ENCODE peak calls at places on chromosomes 16 and 17, in ten cellular contexts. C is transverse colon, U is cardiac fibroblast, T is Panc1, R is mucosa of descending colon, P is colonic mucosa, K is endothelial cell of umbilical vein, B is tibial artery, N is pancreas, S is choroid plexus epithelial cell. A is an unnamed sample.

GRCh38 chr16:71514476-71514875 is 11.8 kb upstream of the CHST4 start:
- DNase-seq in C (no peak), U (no peak), T (no peak), R (no peak), P (no peak), K (no peak), B (no peak), N (no peak), S (no peak), A (no peak)

GRCh38 chr17:75231741-75232464 is 26.4 kb downstream of the NUP85 start:
- DNase-seq in C (no peak), U (no peak), T (no peak), R (no peak), P (no peak), K (no peak), B (no peak), N (no peak), S (no peak), A (no peak)

GRCh38 chr17:77208217-77208808 is 67.5 kb downstream of the SEC14L1 start:
- DNase-seq in C (no peak), U (peak), T (no peak), R (no peak), P (no peak), K (peak), B (peak), N (peak), S (peak), A (peak)

GRCh38 chr16:49775581-49775980 is 80.3 kb downstream of the ZNF423 start:
- DNase-seq in C (no peak), U (no peak), T (no peak), R (no peak), P (no peak), K (no peak), B (no peak), N (no peak), S (no peak), A (no peak)

GRCh38 chr16:51433597-51433996 is 282.5 kb upstream of the SALL1 start:
- DNase-seq in C (no peak), U (no peak), T (no peak), R (no peak), P (no peak), K (no peak), B (no peak), N (no peak), S (peak), A (no peak)

GRCh38 chr17:34393401-34393800 is 30.4 kb upstream of the CCL1 start:
- DNase-seq in C (no peak), U (no peak), T (no peak), R (no peak), P (no peak), K (no peak), B (no peak), N (no peak), S (no peak), A (no peak)

GRCh38 chr17:83176272-83176955 is 97.0 kb downstream of the METRNL start:
- DNase-seq in C (no peak), U (no peak), T (no peak), R (no peak), P (peak), K (no peak), B (no peak), N (peak), S (no peak), A (no peak)

GRCh38 chr16:627458-628239 is 3.1 kb upstream of the WFIKKN1 start:
- DNase-seq in C (no peak), U (no peak), T (no peak), R (peak), P (peak), K (no peak), B (no peak), N (peak), S (no peak), A (no peak)

GRCh38 chr17:65457183-65457582 is 104.3 kb downstream of the AXIN2 start:
- DNase-seq in C (no peak), U (no peak), T (no peak), R (no peak), P (peak), K (no peak), B (no peak), N (no peak), S (no peak), A (peak)

GRCh38 chr17:1865252-1866037 is 35.6 kb downstream of the RPA1 start:
- DNase-seq in C (peak), U (peak), T (peak), R (peak), P (peak), K (peak), B (no peak), N (peak), S (peak), A (peak)

GRCh38 chr17:39281806-39282205 is 56.1 kb upstream of the STAC2 start:
- DNase-seq in C (no peak), U (peak), T (no peak), R (no peak), P (no peak), K (peak), B (no peak), N (no peak), S (peak), A (no peak)

GRCh38 chr17:79461041-79461440 is 149.8 kb downstream of the RBFOX3 start:
- DNase-seq in C (no peak), U (peak), T (no peak), R (no peak), P (no peak), K (no peak), B (no peak), N (no peak), S (peak), A (no peak)

GRCh38 chr17:42414782-42415409 is 8.2 kb downstream of the CAVIN1 start:
- DNase-seq in C (no peak), U (no peak), T (no peak), R (peak), P (no peak), K (peak), B (no peak), N (no peak), S (no peak), A (no peak)

GRCh38 chr16:15879255-15879804 is 9.1 kb downstream of the CEP20 start:
- DNase-seq in C (no peak), U (peak), T (peak), R (no peak), P (no peak), K (peak), B (no peak), N (no peak), S (peak), A (peak)

GRCh38 chr17:11300738-11301137 is 59.7 kb downstream of the SHISA6 start:
- DNase-seq in C (no peak), U (no peak), T (no peak), R (no peak), P (no peak), K (no peak), B (no peak), N (no peak), S (no peak), A (no peak)

GRCh38 chr17:43456661-43457361 is 27.0 kb upstream of the DHX8 start:
- DNase-seq in C (peak), U (peak), T (no peak), R (no peak), P (no peak), K (peak), B (no peak), N (no peak), S (peak), A (no peak)

GRCh38 chr16:66538910-66539309 is 11.0 kb downstream of the TK2 start:
- DNase-seq in C (no peak), U (no peak), T (no peak), R (no peak), P (no peak), K (no peak), B (no peak), N (no peak), S (no peak), A (no peak)

GRCh38 chr16:22239131-22239805 is 33.2 kb downstream of the EEF2K start:
- DNase-seq in C (no peak), U (no peak), T (no peak), R (no peak), P (no peak), K (no peak), B (no peak), N (no peak), S (no peak), A (no peak)

GRCh38 chr16:22235839-22236745 is 30.0 kb downstream of the EEF2K start:
- DNase-seq in C (peak), U (peak), T (no peak), R (no peak), P (peak), K (peak), B (peak), N (no peak), S (no peak), A (no peak)

GRCh38 chr16:22240023-22240697 is 34.1 kb downstream of the EEF2K start:
- DNase-seq in C (no peak), U (peak), T (no peak), R (no peak), P (no peak), K (no peak), B (no peak), N (no peak), S (peak), A (peak)
- H3K4me3 ChIP-seq in C (no peak), U (no peak), T (no peak), R (no peak), P (no peak), K (no peak), B (no peak), N (no peak), S (no peak), A (no peak)

DNA sequence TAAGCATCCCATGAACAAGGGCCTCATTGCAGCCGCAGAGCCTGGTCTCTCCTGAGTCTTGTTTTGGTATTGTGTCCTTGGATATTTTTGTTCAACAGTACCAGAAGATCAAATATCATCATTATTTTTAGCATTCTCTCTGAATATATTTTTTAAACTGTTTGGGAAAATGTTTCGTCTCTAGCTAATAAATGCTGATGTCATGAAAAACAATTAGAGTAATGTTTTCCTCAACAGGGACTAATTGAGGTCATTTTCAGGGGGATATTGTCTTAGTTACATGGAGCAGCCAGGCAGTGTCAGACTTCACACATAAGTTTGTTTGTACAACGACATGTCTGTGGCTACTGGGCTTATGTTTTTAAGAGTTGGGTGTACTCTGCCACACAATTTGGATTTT is 805.3 kb upstream of the SOX9 start:
- DNase-seq in C (no peak), U (no peak), T (no peak), R (no peak), P (no peak), K (no peak), B (no peak), N (no peak), S (no peak), A (no peak)
- TF ChIP-seq CTCF in C (no peak), U (no peak), T (no peak), R (no peak), P (no peak), K (no peak), B (no peak), N (no peak), S (no peak), A (no peak)

DNA sequence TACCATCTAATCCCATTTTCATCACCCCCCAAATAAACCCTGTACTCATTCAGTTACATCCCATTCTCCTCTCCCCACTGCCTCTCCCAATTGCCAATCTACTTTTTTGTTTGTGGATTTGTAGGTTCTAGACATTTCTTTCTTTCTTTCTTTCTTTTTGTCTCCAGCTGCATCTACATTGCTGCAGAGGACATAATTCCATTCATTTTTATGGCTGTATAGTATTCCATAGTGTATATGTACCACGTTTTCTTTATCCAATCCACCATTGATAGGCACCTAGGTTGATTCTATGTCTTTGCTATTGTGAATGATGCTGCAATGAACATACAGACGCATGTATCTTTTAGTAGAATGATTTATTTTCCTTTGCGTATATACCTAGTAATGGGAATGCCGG is 6.3 kb upstream of the CRYM start:
- DNase-seq in C (no peak), U (no peak), T (no peak), R (no peak), P (no peak), K (no peak), B (no peak), N (no peak), S (no peak), A (no peak)
- H3K4me3 ChIP-seq in C (peak), U (no peak), T (no peak), R (no peak), P (peak), K (no peak), B (peak), N (no peak), S (no peak), A (no peak)

GRCh38 chr17:49365667-49366066 is 3.6 kb upstream of the ZNF652 start:
- DNase-seq in C (no peak), U (no peak), T (no peak), R (no peak), P (no peak), K (no peak), B (no peak), N (no peak), S (peak), A (no peak)
- TF ChIP-seq CTCF in C (no peak), U (no peak), T (peak), R (no peak), P (no peak), K (no peak), B (no peak), N (no peak), S (no peak), A (peak)

GRCh38 chr17:82100502-82101298 is 2.7 kb upstream of the FASN start:
- DNase-seq in C (no peak), U (no peak), T (no peak), R (peak), P (no peak), K (no peak), B (no peak), N (no peak), S (no peak), A (peak)
- H3K4me3 ChIP-seq in C (no peak), U (no peak), T (peak), R (no peak), P (no peak), K (no peak), B (no peak), N (no peak), S (no peak), A (no peak)

GRCh38 chr17:64081802-64082799 is 47.8 kb downstream of the ERN1 start:
- DNase-seq in C (peak), U (peak), T (peak), R (no peak), P (peak), K (peak), B (no peak), N (no peak), S (peak), A (peak)
- TF ChIP-seq CTCF in C (no peak), U (no peak), T (no peak), R (no peak), P (no peak), K (no peak), B (no peak), N (no peak), S (peak), A (no peak)

DNA sequence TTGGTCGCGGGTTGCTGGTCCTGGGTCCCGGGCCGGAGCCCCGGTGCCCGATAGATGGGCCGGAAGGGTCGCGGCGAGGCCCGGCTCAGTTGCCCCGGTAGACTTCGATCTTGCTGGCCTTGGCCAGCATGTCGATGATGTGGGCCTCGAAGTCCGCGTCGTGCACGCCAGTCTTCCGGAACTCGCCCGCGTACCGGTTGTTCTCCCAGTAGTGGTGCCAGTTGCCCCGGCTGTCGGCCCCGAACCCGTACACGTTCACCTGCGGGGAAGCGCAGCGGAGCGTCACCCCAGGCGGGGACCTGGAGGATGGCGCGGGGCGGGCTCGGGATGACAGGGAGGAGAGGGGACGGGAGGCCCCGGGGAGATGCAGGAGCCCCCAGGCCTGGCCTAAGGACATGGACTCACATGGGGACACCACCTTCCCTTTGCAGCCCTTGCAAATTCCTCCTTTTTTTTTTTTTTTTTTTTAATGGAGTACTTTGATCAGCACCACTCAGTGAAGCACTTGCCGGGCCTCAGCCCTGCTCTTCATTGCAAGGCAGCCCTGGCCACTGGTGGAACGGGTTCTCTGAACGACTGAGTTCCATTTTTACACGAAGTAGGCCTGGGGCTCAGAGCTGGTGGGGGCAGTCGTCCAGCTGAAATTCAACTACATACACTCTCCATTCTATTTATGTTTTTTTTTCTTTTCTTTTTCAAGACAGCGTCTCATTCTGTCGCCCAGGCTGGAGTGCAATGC is 35.1 kb downstream of the DDX19A start:
- DNase-seq in C (no peak), U (no peak), T (no peak), R (no peak), P (no peak), K (no peak), B (no peak), N (no peak), S (no peak), A (no peak)
- H3K4me3 ChIP-seq in C (peak), U (peak), T (peak), R (peak), P (peak), K (no peak), B (peak), N (peak), S (peak), A (peak)

DNA sequence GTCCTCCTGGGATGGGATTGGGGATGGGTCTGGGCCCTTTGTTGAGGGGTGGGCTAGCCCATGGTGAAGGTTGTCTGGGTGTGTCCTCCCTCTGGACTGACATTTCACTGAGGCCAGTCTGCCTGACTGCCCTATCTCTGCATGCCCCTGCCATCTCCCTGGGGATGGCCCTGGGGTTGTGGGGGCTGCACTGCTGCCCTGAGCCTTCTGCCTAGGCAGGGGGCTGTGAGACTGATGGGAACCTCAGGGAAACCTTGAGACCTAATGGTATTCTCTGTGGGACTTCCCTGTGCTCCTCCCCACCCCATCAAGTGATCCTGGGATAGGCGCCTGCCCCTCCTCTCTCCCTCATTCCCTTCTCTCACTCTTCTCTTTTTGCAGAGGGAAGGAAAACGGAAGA is 19.9 kb downstream of the RAI1 start:
- DNase-seq in C (no peak), U (no peak), T (no peak), R (no peak), P (no peak), K (no peak), B (no peak), N (no peak), S (no peak), A (no peak)
- TF ChIP-seq CTCF in C (no peak), U (no peak), T (no peak), R (no peak), P (no peak), K (no peak), B (no peak), N (no peak), S (no peak), A (no peak)

A was measured in LNCaP clone FGC.